ENCODE peak calls at places on chromosomes 2 and 18, in ten cellular contexts. G is CD8-positive, alpha-beta memory T cell; O is NCI-H1105; T is right cardiac atrium; M is progenitor cell of endocrine pancreas; P is D341Med; A is fibroblast of lung; E is HuH-7.5; U is KBM-7; F is T-helper 2 cell. Q is an unnamed sample.

GRCh38 chr18:9365406-9365805 is 30.8 kb downstream of the TWSG1 start:
- DNase-seq in U (no peak), M (no peak), E (no peak), T (no peak), A (peak), G (no peak), O (no peak), F (no peak), P (no peak), Q (no peak)

GRCh38 chr2:25294573-25295462 is 46.9 kb downstream of the DNMT3A start:
- DNase-seq in M (no peak), E (no peak), F (peak), U (peak), P (no peak), T (peak), A (peak), G (peak), O (no peak), Q (peak)

GRCh38 chr2:173079968-173080860 is 4.6 kb downstream of the MAP3K20 start:
- DNase-seq in M (no peak), P (no peak), T (no peak), G (no peak), U (no peak), F (no peak), E (no peak), A (peak), O (no peak), Q (peak)

GRCh38 chr2:47232738-47233415 is 77.8 kb upstream of the STPG4 start:
- DNase-seq in O (peak), P (no peak), G (no peak), T (no peak), E (no peak), F (no peak), U (no peak), M (no peak), A (peak), Q (no peak)

GRCh38 chr2:49254401-49254800 is 100.1 kb upstream of the FSHR start:
- DNase-seq in F (no peak), G (no peak), U (no peak), T (peak), A (no peak), O (no peak), P (no peak), M (no peak), E (no peak), Q (no peak)

GRCh38 chr2:152038451-152038958 is 60.3 kb downstream of the CACNB4 start:
- DNase-seq in G (no peak), F (no peak), U (peak), P (no peak), A (no peak), E (no peak), T (peak), O (no peak), M (no peak), Q (no peak)

GRCh38 chr2:238597638-238598528 is 171.2 kb downstream of the ASB1 start:
- DNase-seq in F (no peak), A (no peak), U (peak), O (no peak), E (no peak), M (no peak), P (no peak), G (no peak), T (no peak), Q (no peak)

GRCh38 chr2:130355578-130356431 is at the start of gene PTPN18:
- DNase-seq in A (peak), O (peak), G (peak), F (peak), T (peak), U (peak), E (peak), P (peak), M (peak), Q (peak)

GRCh38 chr2:65069425-65069824 is 13.2 kb downstream of the CEP68 start:
- DNase-seq in E (no peak), G (no peak), F (no peak), M (no peak), A (no peak), T (peak), U (no peak), P (no peak), O (no peak), Q (no peak)

GRCh38 chr18:32042337-32042736 is 23.7 kb downstream of the RNF125 start:
- DNase-seq in E (no peak), U (peak), M (no peak), F (no peak), G (no peak), O (no peak), A (no peak), T (no peak), P (no peak), Q (no peak)

Q was measured in DMS79 treated with DMSO at 0.1 percent for 48 hours.